ENCODE peak calls at places on chromosomes 2 and 18, in four cellular contexts. C, Q, X and Z are unnamed samples.

GRCh38 chr2:67516899-67517530 is 119.9 kb downstream of the ETAA1 start:
- DNase-seq in C (no peak), Q (peak), X (no peak), Z (no peak)

GRCh38 chr2:58131191-58132011 is 84.8 kb downstream of the VRK2 start:
- DNase-seq in C (no peak), Q (peak), X (no peak), Z (no peak)

GRCh38 chr2:227462463-227462951 is 9.4 kb upstream of the AGFG1 start:
- DNase-seq in C (no peak), Q (no peak), X (peak), Z (peak)

GRCh38 chr18:79601234-79601633 is 78.4 kb upstream of the CTDP1 start:
- DNase-seq in C (no peak), Q (no peak), X (no peak), Z (no peak)

GRCh38 chr2:69185807-69186206 is 172.8 kb downstream of the ANTXR1 start:
- DNase-seq in C (no peak), Q (peak), X (no peak), Z (no peak)

GRCh38 chr2:205531082-205531481 is 151.2 kb upstream of the NRP2 start:
- DNase-seq in C (no peak), Q (no peak), X (no peak), Z (no peak)

GRCh38 chr2:176650101-176650500 is 380.9 kb downstream of the MTX2 start:
- DNase-seq in C (no peak), Q (no peak), X (no peak), Z (no peak)

GRCh38 chr2:76870581-76870980 is 651.6 kb downstream of the LRRTM4 start:
- DNase-seq in C (no peak), Q (peak), X (no peak), Z (no peak)

GRCh38 chr2:69366-70344 is 23.4 kb upstream of the FAM110C start:
- DNase-seq in C (no peak), Q (no peak), X (peak), Z (no peak)

DNA sequence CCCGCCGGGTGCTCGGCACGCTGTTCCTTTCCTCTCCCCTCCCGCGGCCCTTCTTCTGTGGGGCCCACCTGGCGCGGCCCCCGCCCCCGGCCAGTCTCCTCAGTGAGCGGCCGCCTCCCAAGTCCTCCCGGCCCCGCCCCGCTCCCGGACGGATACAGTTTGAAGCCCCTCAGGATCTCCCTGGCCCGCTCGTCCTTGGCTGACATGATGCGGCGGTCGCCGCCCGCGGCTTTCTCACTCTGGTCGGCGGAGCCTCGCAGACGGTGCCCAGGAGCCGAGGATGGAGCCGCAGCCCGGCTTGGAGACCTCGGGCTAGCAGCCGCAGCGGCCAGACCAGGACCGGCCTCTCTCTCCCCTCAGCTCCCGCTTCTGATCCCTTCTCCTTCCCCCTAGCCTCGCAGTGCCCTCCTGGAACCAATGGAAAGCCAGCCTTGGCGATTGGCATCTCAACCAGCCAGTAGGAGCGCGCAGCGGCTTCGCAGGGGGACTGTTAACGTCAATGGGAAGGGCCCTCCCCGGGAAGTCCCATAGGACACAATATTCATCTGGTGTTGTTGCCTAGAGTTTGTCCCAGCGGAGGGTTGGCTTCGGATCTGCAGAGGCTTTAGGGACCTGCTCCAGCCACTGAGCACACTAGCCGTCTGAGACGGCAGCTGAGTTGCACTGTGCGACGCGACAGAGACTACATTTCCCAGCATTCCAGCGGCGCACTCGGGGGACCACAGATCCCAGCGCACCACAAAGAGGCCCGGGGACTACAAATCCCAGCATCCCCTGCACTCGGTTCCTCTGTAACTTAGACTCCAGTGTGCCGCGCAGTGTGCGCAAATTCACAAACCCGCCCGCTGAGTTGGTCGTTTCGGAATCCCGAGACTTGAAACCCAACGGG is at the start of gene PDE6D:
- DNase-seq in C (peak), Q (peak), X (peak), Z (peak)
- TF ChIP-seq CTCF in C (no peak), Q (no peak), X (no peak), Z (no peak)

GRCh38 chr18:54555996-54556395 is 35.0 kb upstream of the DYNAP start:
- DNase-seq in C (no peak), Q (no peak), X (no peak), Z (no peak)

GRCh38 chr18:54561864-54562263 is 29.2 kb upstream of the DYNAP start:
- DNase-seq in C (no peak), Q (no peak), X (no peak), Z (no peak)

GRCh38 chr18:54557958-54558357 is 33.1 kb upstream of the DYNAP start:
- DNase-seq in C (no peak), Q (no peak), X (no peak), Z (no peak)

DNA sequence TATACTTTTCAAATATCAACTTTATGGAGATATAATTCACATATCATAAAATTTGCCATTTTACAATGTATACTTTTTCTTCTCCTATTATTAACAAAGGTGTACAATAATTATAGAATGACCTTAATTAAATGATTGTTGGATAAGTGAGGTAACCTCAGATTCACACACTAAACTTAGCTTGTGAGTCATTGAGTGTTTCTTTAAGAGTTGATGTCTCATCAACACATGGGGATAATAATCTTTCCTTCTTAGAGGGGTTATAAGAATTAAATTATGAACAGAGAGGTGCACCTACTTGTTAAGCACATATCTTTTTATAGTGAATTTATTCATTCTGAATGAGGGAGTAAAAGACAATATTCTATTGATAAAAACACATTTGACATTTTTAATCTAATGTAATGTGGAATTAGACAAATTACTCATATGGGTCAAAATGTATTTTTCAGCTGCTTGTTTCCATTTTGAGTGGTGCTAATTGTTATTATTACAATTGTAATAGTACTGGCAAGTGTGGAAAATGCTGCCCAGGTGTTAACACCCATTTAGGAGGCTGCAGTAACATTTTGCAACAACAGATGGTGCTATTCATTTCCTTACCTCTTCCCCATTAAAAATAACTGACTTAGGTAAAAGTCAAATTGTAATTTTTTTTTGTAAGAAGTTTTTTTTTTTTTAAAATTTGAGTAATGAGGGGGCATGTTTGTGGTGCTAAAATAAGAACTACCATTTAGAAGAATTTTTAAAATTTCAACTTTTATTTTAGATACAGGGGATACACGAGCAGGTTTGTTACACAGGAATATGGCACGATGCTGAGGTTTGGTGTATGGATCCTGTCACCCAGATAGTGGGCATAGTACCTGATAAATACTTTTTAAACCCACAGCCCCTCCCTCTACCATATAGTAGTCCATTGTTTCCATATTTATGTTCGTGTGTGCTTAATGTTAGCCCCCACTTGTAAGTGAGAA is 32.1 kb upstream of the DYNAP start:
- DNase-seq in C (no peak), Q (no peak), X (peak), Z (peak)
- TF ChIP-seq CTCF in C (peak), Q (peak), X (peak), Z (peak)

DNA sequence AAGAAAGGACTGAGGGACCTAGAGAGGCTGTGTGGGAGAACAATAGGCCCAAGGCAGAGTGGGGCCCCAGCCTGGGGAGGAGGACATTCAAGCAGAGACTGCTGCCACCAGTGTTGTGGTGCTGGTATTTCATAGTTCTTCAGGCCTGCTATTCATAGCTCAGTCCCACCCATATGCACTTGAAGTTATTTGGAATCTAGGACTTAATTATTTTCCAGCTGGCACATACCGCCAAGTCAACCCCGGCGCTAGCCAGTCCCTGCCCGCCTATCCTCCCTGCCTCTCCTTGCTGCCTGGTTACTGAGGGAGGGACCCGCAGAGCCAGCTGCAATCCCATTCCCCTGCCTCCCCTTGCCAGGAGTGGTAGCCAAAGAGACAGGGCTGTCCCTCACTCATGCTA is 141.2 kb downstream of the CABLES1 start:
- DNase-seq in C (no peak), Q (no peak), X (no peak), Z (no peak)
- TF ChIP-seq CTCF in C (no peak), Q (no peak), X (no peak), Z (no peak)

GRCh38 chr2:151162185-151162584 is 99.5 kb downstream of the RBM43 start:
- DNase-seq in C (no peak), Q (peak), X (no peak), Z (no peak)
- TF ChIP-seq CTCF in C (no peak), Q (peak), X (no peak), Z (no peak)

DNA sequence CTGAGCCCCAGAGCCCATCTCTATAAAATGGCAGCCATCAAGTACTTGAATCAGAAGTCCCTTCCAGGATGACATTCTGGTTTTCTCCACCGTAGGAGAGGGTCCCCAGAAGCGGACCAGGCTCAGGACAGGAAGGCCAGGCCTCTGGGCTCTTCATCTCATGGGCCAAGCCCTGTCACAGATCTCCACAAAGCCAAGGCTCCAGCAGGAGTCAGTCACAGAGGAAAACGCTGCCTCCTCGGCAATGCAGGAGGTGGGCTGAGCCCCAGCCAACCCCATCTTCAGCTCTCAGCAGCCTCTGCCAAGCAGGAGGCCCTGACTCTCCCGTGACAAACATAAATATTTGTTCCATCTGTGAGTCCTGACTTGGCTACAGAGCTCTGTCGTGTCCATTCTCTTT is 39.4 kb upstream of the GPAT2 start:
- DNase-seq in C (no peak), Q (no peak), X (no peak), Z (no peak)
- TF ChIP-seq CTCF in C (no peak), Q (no peak), X (no peak), Z (no peak)

DNA sequence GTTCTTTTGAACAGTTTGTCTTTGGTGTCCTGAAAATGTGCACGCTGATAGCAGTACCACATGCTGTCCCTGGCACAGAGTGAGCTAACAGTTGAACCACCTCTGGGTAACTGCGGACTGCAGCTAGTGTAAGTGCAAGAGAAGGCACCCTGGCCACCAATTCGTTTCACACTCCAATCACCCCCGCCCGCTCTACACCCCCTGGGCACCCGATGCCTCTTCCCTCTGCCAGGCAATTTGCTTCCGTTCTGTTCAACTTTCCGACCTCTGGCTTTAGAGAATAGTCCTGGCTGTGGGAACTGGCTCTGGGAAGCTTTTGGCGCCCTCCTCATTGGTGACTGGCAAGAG is 1.4 kb downstream of the DOCK10 start:
- DNase-seq in C (peak), Q (no peak), X (peak), Z (peak)
- TF ChIP-seq CTCF in C (no peak), Q (no peak), X (no peak), Z (no peak)

DNA sequence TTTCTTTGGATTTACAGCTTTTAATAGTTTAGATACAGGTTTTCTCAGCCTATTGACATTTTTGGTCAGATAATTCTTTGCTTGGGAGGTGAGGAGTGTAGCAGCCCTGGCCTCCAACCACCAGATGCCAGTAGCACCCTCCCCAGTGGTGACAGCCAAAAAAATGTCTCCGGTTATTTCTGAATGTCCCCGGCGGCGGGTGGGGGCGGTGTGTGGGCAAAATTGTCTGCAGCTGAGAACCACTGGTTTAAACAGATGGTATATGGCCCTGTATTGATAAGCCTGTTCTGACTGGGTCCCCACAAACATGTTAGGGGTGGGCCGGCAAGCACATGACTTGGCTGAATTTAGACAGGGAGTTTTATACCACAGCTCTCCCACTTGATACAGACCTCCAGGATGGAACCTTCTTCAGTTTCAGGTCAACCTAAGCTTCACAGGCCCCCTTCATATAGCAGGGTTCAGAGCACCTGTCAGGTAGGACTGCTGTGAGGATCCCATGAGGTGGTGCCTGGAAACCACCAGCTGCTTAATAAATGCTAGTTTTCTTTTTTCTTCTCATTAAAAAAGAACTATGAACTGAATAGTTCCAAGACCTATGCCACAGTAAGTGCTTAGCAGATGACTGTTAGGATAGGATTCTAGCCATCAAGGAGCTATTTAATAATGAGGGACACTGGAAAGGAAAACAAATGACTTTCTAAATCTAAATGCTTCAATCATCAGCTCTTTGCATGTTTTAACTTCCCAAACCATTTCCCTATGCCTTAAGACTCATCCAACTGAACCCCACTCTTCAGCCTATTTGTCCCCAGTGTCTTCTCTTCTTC is 18.1 kb downstream of the LPIN2 start:
- DNase-seq in C (peak), Q (no peak), X (peak), Z (peak)
- TF ChIP-seq CTCF in C (no peak), Q (peak), X (peak), Z (peak)

DNA sequence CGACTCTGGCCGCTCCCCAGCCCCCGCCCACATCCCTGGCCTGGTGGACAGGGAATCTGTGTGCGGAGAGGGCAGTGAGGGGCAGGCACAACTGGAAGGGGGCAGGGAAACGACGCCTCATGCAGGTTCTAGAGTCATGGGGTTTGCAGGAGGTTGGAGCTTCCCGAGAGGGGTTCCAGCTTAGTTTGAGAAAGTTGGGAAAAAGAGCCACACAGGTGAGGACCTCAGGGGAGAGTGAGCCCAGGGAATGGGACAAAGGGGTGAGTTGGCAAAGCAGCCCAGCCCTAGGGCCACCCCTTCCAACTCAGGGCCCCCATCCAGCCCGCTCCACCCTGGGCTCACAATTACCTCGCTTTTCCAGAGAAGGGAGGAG is 1.7 kb downstream of the RTKN start:
- DNase-seq in C (no peak), Q (no peak), X (peak), Z (no peak)
- TF ChIP-seq CTCF in C (no peak), Q (no peak), X (no peak), Z (no peak)

GRCh38 chr18:9531791-9532410 is 56.6 kb downstream of the RALBP1 start:
- DNase-seq in C (no peak), Q (peak), X (no peak), Z (no peak)
- TF ChIP-seq CTCF in C (no peak), Q (no peak), X (no peak), Z (no peak)

GRCh38 chr18:58470292-58470691 is 158.6 kb downstream of the ALPK2 start:
- DNase-seq in C (no peak), Q (no peak), X (no peak), Z (no peak)
- TF ChIP-seq CTCF in C (no peak), Q (no peak), X (no peak), Z (no peak)